ENCODE peak calls at places on chromosome 9, in six cellular contexts. M, D, A, R, S and J are unnamed samples.
A peak's percentile ranks its signal among the peaks of the same experiment; 100 is the strongest.

GRCh38 chr9:136278221-136278620 is 25.7 kb downstream of the CCDC187 start:
- DNase-seq in M (no peak), D (no peak), A (no peak), R (no peak), S (no peak), J (no peak)

GRCh38 chr9:33202552-33203300 is 35.6 kb upstream of the B4GALT1 start:
- DNase-seq in M (peak; percentile 12), D (no peak), A (peak; percentile 86), R (peak; percentile 60), S (no peak), J (peak; percentile 87)

GRCh38 chr9:97811534-97812246 is 41.3 kb upstream of the FOXE1 start:
- DNase-seq in M (no peak), D (no peak), A (no peak), R (no peak), S (no peak), J (no peak)

GRCh38 chr9:135592331-135592590 is 30.7 kb downstream of the PAEP start:
- DNase-seq in M (no peak), D (no peak), A (no peak), R (no peak), S (no peak), J (no peak)

GRCh38 chr9:19074836-19075235 is 25.6 kb downstream of the RRAGA start:
- DNase-seq in M (no peak), D (no peak), A (no peak), R (no peak), S (no peak), J (no peak)

GRCh38 chr9:101212661-101213060 is 172.1 kb downstream of the BAAT start:
- DNase-seq in M (no peak), D (no peak), A (no peak), R (no peak), S (no peak), J (no peak)

GRCh38 chr9:96408409-96409280 is 9.5 kb downstream of the ZNF367 start:
- DNase-seq in M (no peak), D (no peak), A (no peak), R (no peak), S (no peak), J (no peak)

GRCh38 chr9:136137321-136138054 is 18.8 kb upstream of the TMEM250 start:
- DNase-seq in M (no peak), D (no peak), A (no peak), R (no peak), S (no peak), J (no peak)

GRCh38 chr9:82532504-82532903 is 530.4 kb downstream of the RASEF start:
- DNase-seq in M (no peak), D (no peak), A (no peak), R (no peak), S (no peak), J (no peak)

GRCh38 chr9:127158995-127159801 is 36.8 kb upstream of the ANGPTL2 start:
- DNase-seq in M (peak; percentile 84), D (peak; percentile 74), A (no peak), R (no peak), S (peak; percentile 41), J (no peak)

GRCh38 chr9:74125916-74126315 is 371.2 kb upstream of the RORB start:
- DNase-seq in M (no peak), D (no peak), A (no peak), R (no peak), S (no peak), J (no peak)

GRCh38 chr9:81461196-81461595 is 228.2 kb downstream of the TLE1 start:
- DNase-seq in M (no peak), D (no peak), A (no peak), R (no peak), S (no peak), J (no peak)

GRCh38 chr9:37026936-37027581 is 7.0 kb downstream of the PAX5 start:
- DNase-seq in M (no peak), D (no peak), A (no peak), R (no peak), S (no peak), J (peak; percentile 64)

GRCh38 chr9:86287013-86287412 is 4.7 kb upstream of the ISCA1 start:
- DNase-seq in M (no peak), D (peak; percentile 60), A (no peak), R (no peak), S (no peak), J (peak; percentile 55)
- TF ChIP-seq CTCF in M (no peak), D (peak; percentile 49), A (no peak), R (no peak), S (no peak), J (peak; percentile 37)

DNA sequence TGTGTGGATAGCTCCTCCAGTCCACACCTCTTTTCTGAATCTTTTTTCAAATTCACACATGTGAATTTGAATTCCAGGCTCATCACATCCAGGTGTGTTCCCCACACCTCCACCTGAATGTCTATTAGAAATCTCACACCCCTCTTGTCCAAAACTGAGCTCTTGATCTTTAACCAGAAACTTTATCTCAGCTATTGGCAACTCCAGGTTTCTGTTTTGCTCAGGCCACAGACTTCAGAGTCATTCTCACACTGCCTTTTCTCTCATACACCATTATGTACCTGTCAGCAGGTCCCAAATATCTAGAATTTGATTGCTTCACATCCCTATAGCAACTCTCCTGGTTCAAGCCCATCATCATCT is 11.6 kb downstream of the NIPSNAP3B start:
- DNase-seq in M (no peak), D (no peak), A (peak; percentile 30), R (no peak), S (no peak), J (peak; percentile 65)
- H3K4me3 ChIP-seq in M (no peak overlapping the region), D (no peak overlapping the region), A (no peak overlapping the region), R (no peak overlapping the region), S (no peak overlapping the region), J (no peak overlapping the region)

GRCh38 chr9:69809304-69809863 is 11.2 kb upstream of the CFAP95 start:
- DNase-seq in M (no peak), D (no peak), A (no peak), R (no peak), S (no peak), J (peak; percentile 14)
- TF ChIP-seq CTCF in M (no peak), D (no peak), A (peak; percentile 27), R (no peak), S (no peak), J (peak; percentile 16)

GRCh38 chr9:107249131-107249533 is 33.9 kb upstream of the RAD23B start:
- DNase-seq in M (no peak), D (peak; percentile 57), A (no peak), R (no peak), S (no peak), J (no peak)
- H3K4me3 ChIP-seq in M (no peak overlapping the region), D (no peak overlapping the region), A (no peak overlapping the region), R (no peak overlapping the region), S (no peak overlapping the region), J (no peak overlapping the region)

DNA sequence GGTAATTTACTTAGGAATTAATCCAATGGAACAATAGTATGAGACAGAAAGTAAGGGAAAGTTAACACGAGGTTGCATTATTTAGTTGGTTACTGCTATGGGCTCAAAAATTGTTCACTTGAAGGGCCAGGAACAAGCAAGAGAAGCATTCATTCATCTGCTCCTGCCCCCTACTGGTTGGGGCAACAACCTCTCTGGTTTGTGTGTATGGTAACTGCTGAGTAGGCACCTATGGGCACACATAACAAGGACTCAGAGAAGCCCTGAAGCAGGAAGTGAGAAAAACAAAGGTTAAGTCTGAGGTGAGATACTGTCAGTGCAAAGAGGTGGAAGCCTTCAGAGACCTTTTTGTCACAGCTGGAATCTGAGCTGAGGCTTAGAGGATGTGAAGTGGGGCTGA is 34.4 kb upstream of the RANBP6 start:
- DNase-seq in M (no peak), D (peak; percentile 59), A (peak; percentile 83), R (no peak), S (no peak), J (peak; percentile 82)
- TF ChIP-seq CTCF in M (no peak), D (peak; percentile 24), A (peak; percentile 74), R (peak; percentile 31), S (no peak), J (peak; percentile 58)

GRCh38 chr9:91948423-91949292 is 1.4 kb downstream of the ROR2 start:
- DNase-seq in M (no peak), D (peak; percentile 56), A (peak; percentile 77), R (peak; percentile 26), S (no peak), J (no peak)
- H3K4me3 ChIP-seq in M (peak overlapping the region; percentile 40), D (peak overlapping the region; percentile 51), A (peak overlapping the region; percentile 78), R (peak overlapping the region; percentile 57), S (peak overlapping the region; percentile 41), J (no peak overlapping the region)

GRCh38 chr9:125758986-125759811 is 12.0 kb downstream of the PBX3 start:
- DNase-seq in M (peak; percentile 49), D (no peak), A (no peak), R (peak; percentile 20), S (no peak), J (no peak)
- TF ChIP-seq CTCF in M (peak; percentile 18), D (no peak), A (no peak), R (no peak), S (no peak), J (no peak)